ENCODE peak calls at places on chromosome 16, in six cellular contexts. One of them, this sample, is unnamed.

GRCh38 chr16:72818286-72818845 is 229.6 kb downstream of the ZFHX3 start:
- DNase-seq in K562: peak; percentile 27
- DNase-seq in SK-N-SH: no peak
- DNase-seq in GM12878: no peak
- DNase-seq in H1: peak; percentile 5
- DNase-seq in HCT116: no peak
- DNase-seq in this sample: no peak

GRCh38 chr16:55501549-55502322 is 7.1 kb upstream of the LPCAT2 start:
- DNase-seq in SK-N-SH: peak; percentile 60
- DNase-seq in K562: peak; percentile 44
- DNase-seq in GM12878: no peak
- DNase-seq in HCT116: no peak
- DNase-seq in H1: no peak
- DNase-seq in this sample: no peak

GRCh38 chr16:85910854-85911247 is 11.9 kb downstream of the IRF8 start:
- DNase-seq in K562: no peak
- DNase-seq in H1: no peak
- DNase-seq in HCT116: no peak
- DNase-seq in GM12878: no peak
- DNase-seq in SK-N-SH: no peak
- DNase-seq in this sample: no peak

GRCh38 chr16:72878301-72879269 is 169.3 kb downstream of the ZFHX3 start:
- DNase-seq in SK-N-SH: peak; percentile 33
- DNase-seq in HCT116: no peak
- DNase-seq in H1: no peak
- DNase-seq in GM12878: no peak
- DNase-seq in K562: no peak
- DNase-seq in this sample: no peak

GRCh38 chr16:88413231-88413630 is 30.5 kb downstream of the ZNF469 start:
- DNase-seq in HCT116: no peak
- DNase-seq in K562: no peak
- DNase-seq in GM12878: no peak
- DNase-seq in H1: no peak
- DNase-seq in SK-N-SH: no peak
- DNase-seq in this sample: no peak

GRCh38 chr16:20355114-20355782 is 2.7 kb upstream of the UMOD start:
- DNase-seq in GM12878: no peak
- DNase-seq in K562: no peak
- DNase-seq in H1: no peak
- DNase-seq in SK-N-SH: no peak
- DNase-seq in HCT116: no peak
- DNase-seq in this sample: no peak

GRCh38 chr16:79628501-79628975 is 28.0 kb upstream of the MAF start:
- DNase-seq in HCT116: no peak
- DNase-seq in K562: no peak
- DNase-seq in H1: no peak
- DNase-seq in GM12878: peak; percentile 20
- DNase-seq in SK-N-SH: no peak
- DNase-seq in this sample: no peak

GRCh38 chr16:51166116-51166515 is 15.0 kb upstream of the SALL1 start:
- DNase-seq in H1: no peak
- DNase-seq in SK-N-SH: no peak
- DNase-seq in K562: no peak
- DNase-seq in HCT116: no peak
- DNase-seq in GM12878: no peak
- DNase-seq in this sample: no peak

GRCh38 chr16:58290861-58291260 is 4.0 kb downstream of the PRSS54 start:
- DNase-seq in K562: no peak
- DNase-seq in GM12878: no peak
- DNase-seq in H1: no peak
- DNase-seq in SK-N-SH: no peak
- DNase-seq in HCT116: no peak
- DNase-seq in this sample: no peak

GRCh38 chr16:24070851-24071250 is 185.3 kb upstream of the CACNG3 start:
- DNase-seq in K562: peak; percentile 79
- DNase-seq in HCT116: peak; percentile 43
- DNase-seq in GM12878: peak; percentile 9
- DNase-seq in SK-N-SH: peak; percentile 67
- DNase-seq in H1: peak; percentile 75
- DNase-seq in this sample: peak; percentile 44

GRCh38 chr16:20385844-20386832 is 18.4 kb downstream of the PDILT start:
- DNase-seq in H1: peak; percentile 43
- DNase-seq in HCT116: peak; percentile 35
- DNase-seq in SK-N-SH: peak; percentile 61
- DNase-seq in GM12878: no peak
- DNase-seq in K562: peak; percentile 76
- DNase-seq in this sample: peak; percentile 66

GRCh38 chr16:52460652-52461172 is 86.2 kb downstream of the TOX3 start:
- DNase-seq in GM12878: no peak
- DNase-seq in K562: no peak
- DNase-seq in HCT116: no peak
- DNase-seq in H1: no peak
- DNase-seq in SK-N-SH: no peak
- DNase-seq in this sample: no peak

GRCh38 chr16:63890072-63890471 is 1231.8 kb downstream of the CDH11 start:
- DNase-seq in HCT116: no peak
- DNase-seq in H1: no peak
- DNase-seq in K562: no peak
- DNase-seq in SK-N-SH: no peak
- DNase-seq in GM12878: no peak
- DNase-seq in this sample: no peak

GRCh38 chr16:86101912-86102187 is 202.9 kb downstream of the IRF8 start:
- DNase-seq in HCT116: no peak
- DNase-seq in GM12878: no peak
- DNase-seq in H1: no peak
- DNase-seq in SK-N-SH: no peak
- DNase-seq in K562: no peak
- DNase-seq in this sample: no peak

GRCh38 chr16:88526008-88526905 is 43.9 kb upstream of the ZC3H18 start:
- DNase-seq in H1: no peak
- DNase-seq in SK-N-SH: no peak
- DNase-seq in GM12878: no peak
- DNase-seq in K562: peak; percentile 75
- DNase-seq in HCT116: no peak
- DNase-seq in this sample: no peak

GRCh38 chr16:30353438-30354129 is 1.5 kb downstream of the CD2BP2 start:
- DNase-seq in GM12878: no peak
- DNase-seq in K562: no peak
- DNase-seq in HCT116: no peak
- DNase-seq in H1: no peak
- DNase-seq in SK-N-SH: no peak
- DNase-seq in this sample: no peak

GRCh38 chr16:53515259-53515658 is 12.2 kb upstream of the AKTIP start:
- DNase-seq in GM12878: no peak
- DNase-seq in K562: no peak
- DNase-seq in H1: no peak
- DNase-seq in HCT116: no peak
- DNase-seq in SK-N-SH: no peak
- DNase-seq in this sample: no peak

GRCh38 chr16:11157143-11157542 is 98.9 kb downstream of the SOCS1 start:
- DNase-seq in GM12878: no peak
- DNase-seq in HCT116: no peak
- DNase-seq in H1: no peak
- DNase-seq in K562: no peak
- DNase-seq in SK-N-SH: no peak
- DNase-seq in this sample: no peak

GRCh38 chr16:17447273-17447672 is 23.5 kb downstream of the XYLT1 start:
- DNase-seq in GM12878: no peak
- DNase-seq in H1: no peak
- DNase-seq in K562: no peak
- DNase-seq in HCT116: no peak
- DNase-seq in SK-N-SH: no peak
- DNase-seq in this sample: no peak

GRCh38 chr16:69647020-69647419 is 79.3 kb downstream of the NQO1 start:
- DNase-seq in HCT116: no peak
- DNase-seq in H1: no peak
- DNase-seq in K562: no peak
- DNase-seq in SK-N-SH: no peak
- DNase-seq in GM12878: no peak
- DNase-seq in this sample: no peak

GRCh38 chr16:27377666-27378485 is 24.1 kb upstream of the IL21R start:
- DNase-seq in HCT116: no peak
- DNase-seq in GM12878: peak; percentile 72
- DNase-seq in K562: no peak
- DNase-seq in SK-N-SH: no peak
- DNase-seq in H1: no peak
- DNase-seq in this sample: no peak

GRCh38 chr16:8878523-8878911 is 3.6 kb upstream of the LITAFD start:
- DNase-seq in K562: no peak
- DNase-seq in HCT116: no peak
- DNase-seq in GM12878: no peak
- DNase-seq in SK-N-SH: no peak
- DNase-seq in H1: no peak
- DNase-seq in this sample: no peak

GRCh38 chr16:78535098-78535497 is 435.6 kb downstream of the WWOX start:
- DNase-seq in GM12878: no peak
- DNase-seq in K562: no peak
- DNase-seq in HCT116: no peak
- DNase-seq in H1: no peak
- DNase-seq in SK-N-SH: peak; percentile 41
- DNase-seq in this sample: no peak
- TF ChIP-seq JUND in GM12878: no peak
- TF ChIP-seq JUND in K562: no peak
- TF ChIP-seq JUND in HCT116: no peak
- TF ChIP-seq JUND in H1: no peak
- TF ChIP-seq JUND in SK-N-SH: no peak
- TF ChIP-seq JUND in this sample: no peak

GRCh38 chr16:56606071-56606687 is 2.2 kb upstream of the MT2A start:
- DNase-seq in GM12878: no peak
- DNase-seq in HCT116: peak; percentile 48
- DNase-seq in SK-N-SH: no peak
- DNase-seq in K562: no peak
- DNase-seq in H1: no peak
- DNase-seq in this sample: no peak

GRCh38 chr16:56607675-56608042 is 725 bp upstream of the MT2A start:
- DNase-seq in K562: no peak
- DNase-seq in SK-N-SH: no peak
- DNase-seq in HCT116: no peak
- DNase-seq in H1: no peak
- DNase-seq in GM12878: no peak
- DNase-seq in this sample: no peak

GRCh38 chr16:56608043-56608875 is at the start of gene MT2A:
- DNase-seq in HCT116: peak; percentile 95
- DNase-seq in GM12878: no peak
- DNase-seq in H1: no peak
- DNase-seq in SK-N-SH: peak; percentile 95
- DNase-seq in K562: peak; percentile 95
- DNase-seq in this sample: peak; percentile 78

GRCh38 chr16:56605475-56605874 is 2.9 kb upstream of the MT2A start:
- DNase-seq in GM12878: no peak
- DNase-seq in HCT116: no peak
- DNase-seq in SK-N-SH: no peak
- DNase-seq in H1: no peak
- DNase-seq in K562: no peak
- DNase-seq in this sample: no peak

DNA sequence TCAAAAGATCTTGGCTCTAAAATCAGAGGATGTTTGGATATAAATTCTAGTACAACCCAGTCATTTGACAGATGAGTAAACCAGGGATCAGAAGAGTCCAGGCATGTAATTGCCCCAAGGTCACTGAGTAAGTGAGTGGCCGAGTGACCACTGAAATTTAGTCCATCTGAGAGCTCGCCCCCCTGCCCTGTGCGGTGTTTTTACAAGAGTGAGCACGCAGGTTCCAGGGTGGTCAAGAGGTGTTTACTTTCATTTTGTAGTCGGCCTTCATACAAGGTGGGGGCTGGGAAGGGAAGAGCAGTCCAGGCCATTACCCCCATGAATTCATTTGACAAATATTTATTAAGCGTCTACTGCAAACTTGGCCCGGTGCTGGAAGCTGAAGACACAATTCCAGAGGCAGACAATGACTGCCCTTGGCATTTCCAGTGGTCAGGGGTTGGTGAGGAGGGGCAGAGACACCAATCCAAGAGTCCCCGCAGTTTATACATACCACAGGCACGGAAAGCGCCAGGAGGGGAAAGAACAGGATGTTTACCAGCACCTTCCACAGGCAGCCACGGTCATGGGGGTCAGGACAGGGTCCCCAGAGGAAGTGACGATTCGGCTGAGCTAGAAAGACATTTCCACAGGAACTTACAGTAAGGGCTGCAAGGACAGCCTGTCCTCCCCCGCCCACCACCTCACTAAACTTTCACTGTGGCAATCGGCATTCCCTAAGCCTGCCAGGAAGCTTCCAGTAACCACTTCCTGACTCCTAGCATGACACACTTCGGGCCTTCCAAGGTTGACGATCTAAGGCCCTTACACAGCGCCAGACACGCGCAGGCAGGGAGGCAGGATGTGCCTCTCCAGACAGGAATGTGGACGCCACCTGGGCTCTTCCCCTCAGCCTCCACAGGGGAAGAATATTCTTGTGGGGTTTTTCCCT is 1.4 kb upstream of the MT2A start:
- DNase-seq in SK-N-SH: no peak
- DNase-seq in H1: no peak
- DNase-seq in K562: no peak
- DNase-seq in GM12878: no peak
- DNase-seq in HCT116: peak; percentile 75
- DNase-seq in this sample: no peak
- TF ChIP-seq JUND in SK-N-SH: no peak
- TF ChIP-seq JUND in H1: no peak
- TF ChIP-seq JUND in K562: no peak
- TF ChIP-seq JUND in GM12878: no peak
- TF ChIP-seq JUND in HCT116: no peak
- TF ChIP-seq JUND in this sample: no peak

GRCh38 chr16:1923299-1924034 is 5.3 kb upstream of the HS3ST6 start:
- DNase-seq in GM12878: no peak
- DNase-seq in K562: peak; percentile 69
- DNase-seq in SK-N-SH: peak; percentile 58
- DNase-seq in HCT116: peak; percentile 56
- DNase-seq in H1: peak; percentile 49
- DNase-seq in this sample: no peak
- TF ChIP-seq JUND in GM12878: no peak
- TF ChIP-seq JUND in K562: no peak
- TF ChIP-seq JUND in SK-N-SH: no peak
- TF ChIP-seq JUND in HCT116: no peak
- TF ChIP-seq JUND in H1: no peak
- TF ChIP-seq JUND in this sample: no peak

GRCh38 chr16:2777231-2777902 is at the start of gene ELOB:
- DNase-seq in GM12878: no peak
- DNase-seq in SK-N-SH: peak; percentile 99
- DNase-seq in H1: no peak
- DNase-seq in K562: peak; percentile 92
- DNase-seq in HCT116: peak; percentile 44
- DNase-seq in this sample: peak; percentile 88
- TF ChIP-seq JUND in GM12878: no peak
- TF ChIP-seq JUND in SK-N-SH: no peak
- TF ChIP-seq JUND in H1: no peak
- TF ChIP-seq JUND in K562: peak; percentile 6
- TF ChIP-seq JUND in HCT116: no peak
- TF ChIP-seq JUND in this sample: no peak